ENCODE peak calls at places on chromosome 10, in eight cellular contexts. One of them, this sample, is unnamed.

GRCh38 chr10:29980084-29980483 is 79.3 kb downstream of the JCAD start:
- DNase-seq in psoas muscle: peak
- DNase-seq in foreskin keratinocyte: no peak
- DNase-seq in naive thymus-derived CD4-positive, alpha-beta T cell: no peak
- DNase-seq in body of pancreas: peak
- DNase-seq in PC-3: peak
- DNase-seq in dorsolateral prefrontal cortex: no peak
- DNase-seq in fibroblast of lung: peak
- DNase-seq in this sample: peak

GRCh38 chr10:29932991-29933390 is 126.4 kb downstream of the JCAD start:
- DNase-seq in psoas muscle: no peak
- DNase-seq in foreskin keratinocyte: peak
- DNase-seq in naive thymus-derived CD4-positive, alpha-beta T cell: no peak
- DNase-seq in body of pancreas: no peak
- DNase-seq in PC-3: no peak
- DNase-seq in dorsolateral prefrontal cortex: no peak
- DNase-seq in fibroblast of lung: no peak
- DNase-seq in this sample: no peak

GRCh38 chr10:122310311-122311050 is 39.4 kb downstream of the BTBD16 start:
- DNase-seq in psoas muscle: no peak
- DNase-seq in foreskin keratinocyte: no peak
- DNase-seq in naive thymus-derived CD4-positive, alpha-beta T cell: no peak
- DNase-seq in body of pancreas: peak
- DNase-seq in PC-3: peak
- DNase-seq in dorsolateral prefrontal cortex: no peak
- DNase-seq in fibroblast of lung: no peak
- DNase-seq in this sample: no peak

GRCh38 chr10:133259603-133259992 is 17.1 kb downstream of the ADAM8 start:
- DNase-seq in psoas muscle: no peak
- DNase-seq in foreskin keratinocyte: no peak
- DNase-seq in naive thymus-derived CD4-positive, alpha-beta T cell: no peak
- DNase-seq in body of pancreas: no peak
- DNase-seq in PC-3: peak
- DNase-seq in dorsolateral prefrontal cortex: no peak
- DNase-seq in fibroblast of lung: no peak
- DNase-seq in this sample: no peak

GRCh38 chr10:62121197-62121550 is 147.5 kb downstream of the RTKN2 start:
- DNase-seq in psoas muscle: no peak
- DNase-seq in foreskin keratinocyte: no peak
- DNase-seq in naive thymus-derived CD4-positive, alpha-beta T cell: no peak
- DNase-seq in body of pancreas: no peak
- DNase-seq in PC-3: peak
- DNase-seq in dorsolateral prefrontal cortex: no peak
- DNase-seq in fibroblast of lung: no peak
- DNase-seq in this sample: no peak

GRCh38 chr10:128318868-128319267 is 192.6 kb upstream of the MKI67 start:
- DNase-seq in psoas muscle: no peak
- DNase-seq in foreskin keratinocyte: no peak
- DNase-seq in naive thymus-derived CD4-positive, alpha-beta T cell: no peak
- DNase-seq in body of pancreas: no peak
- DNase-seq in PC-3: no peak
- DNase-seq in dorsolateral prefrontal cortex: no peak
- DNase-seq in fibroblast of lung: no peak
- DNase-seq in this sample: no peak

GRCh38 chr10:113357688-113358306 is 195.1 kb upstream of the HABP2 start:
- DNase-seq in psoas muscle: no peak
- DNase-seq in foreskin keratinocyte: peak
- DNase-seq in naive thymus-derived CD4-positive, alpha-beta T cell: no peak
- DNase-seq in body of pancreas: no peak
- DNase-seq in PC-3: no peak
- DNase-seq in dorsolateral prefrontal cortex: no peak
- DNase-seq in fibroblast of lung: no peak
- DNase-seq in this sample: no peak

GRCh38 chr10:49667991-49668390 is 11.5 kb upstream of the C10orf53 start:
- DNase-seq in psoas muscle: no peak
- DNase-seq in foreskin keratinocyte: peak
- DNase-seq in naive thymus-derived CD4-positive, alpha-beta T cell: no peak
- DNase-seq in body of pancreas: no peak
- DNase-seq in PC-3: no peak
- DNase-seq in dorsolateral prefrontal cortex: no peak
- DNase-seq in fibroblast of lung: no peak
- DNase-seq in this sample: no peak

GRCh38 chr10:33334839-33335549 is 527 bp upstream of the NRP1 start:
- DNase-seq in psoas muscle: peak
- DNase-seq in foreskin keratinocyte: peak
- DNase-seq in naive thymus-derived CD4-positive, alpha-beta T cell: peak
- DNase-seq in body of pancreas: peak
- DNase-seq in PC-3: peak
- DNase-seq in dorsolateral prefrontal cortex: no peak
- DNase-seq in fibroblast of lung: peak
- DNase-seq in this sample: no peak

GRCh38 chr10:85927952-85928677 is 438.5 kb downstream of the GRID1 start:
- DNase-seq in psoas muscle: no peak
- DNase-seq in foreskin keratinocyte: peak
- DNase-seq in naive thymus-derived CD4-positive, alpha-beta T cell: no peak
- DNase-seq in body of pancreas: no peak
- DNase-seq in PC-3: no peak
- DNase-seq in dorsolateral prefrontal cortex: peak
- DNase-seq in fibroblast of lung: no peak
- DNase-seq in this sample: peak

GRCh38 chr10:103504181-103504783 is 10.8 kb downstream of the NEURL1 start:
- DNase-seq in psoas muscle: no peak
- DNase-seq in foreskin keratinocyte: peak
- DNase-seq in naive thymus-derived CD4-positive, alpha-beta T cell: no peak
- DNase-seq in body of pancreas: peak
- DNase-seq in PC-3: peak
- DNase-seq in dorsolateral prefrontal cortex: no peak
- DNase-seq in fibroblast of lung: peak
- DNase-seq in this sample: no peak

GRCh38 chr10:30366829-30367228 is 17.8 kb upstream of the MTPAP start:
- DNase-seq in psoas muscle: no peak
- DNase-seq in foreskin keratinocyte: no peak
- DNase-seq in naive thymus-derived CD4-positive, alpha-beta T cell: no peak
- DNase-seq in body of pancreas: no peak
- DNase-seq in PC-3: no peak
- DNase-seq in dorsolateral prefrontal cortex: no peak
- DNase-seq in fibroblast of lung: no peak
- DNase-seq in this sample: no peak

GRCh38 chr10:132232553-132232949 is 45.8 kb downstream of the DPYSL4 start:
- DNase-seq in psoas muscle: no peak
- DNase-seq in foreskin keratinocyte: no peak
- DNase-seq in naive thymus-derived CD4-positive, alpha-beta T cell: no peak
- DNase-seq in body of pancreas: no peak
- DNase-seq in PC-3: no peak
- DNase-seq in dorsolateral prefrontal cortex: peak
- DNase-seq in fibroblast of lung: no peak
- DNase-seq in this sample: no peak

GRCh38 chr10:106242301-106242700 is 922.2 kb downstream of the SORCS1 start:
- DNase-seq in psoas muscle: no peak
- DNase-seq in foreskin keratinocyte: no peak
- DNase-seq in naive thymus-derived CD4-positive, alpha-beta T cell: no peak
- DNase-seq in body of pancreas: no peak
- DNase-seq in PC-3: no peak
- DNase-seq in dorsolateral prefrontal cortex: no peak
- DNase-seq in fibroblast of lung: no peak
- DNase-seq in this sample: no peak

GRCh38 chr10:59895629-59896116 is 10.7 kb downstream of the CCDC6 start:
- DNase-seq in psoas muscle: no peak
- DNase-seq in foreskin keratinocyte: no peak
- DNase-seq in naive thymus-derived CD4-positive, alpha-beta T cell: no peak
- DNase-seq in body of pancreas: peak
- DNase-seq in PC-3: no peak
- DNase-seq in dorsolateral prefrontal cortex: no peak
- DNase-seq in fibroblast of lung: no peak
- DNase-seq in this sample: no peak

GRCh38 chr10:93999401-93999851 is 5.7 kb downstream of the PLCE1 start:
- DNase-seq in psoas muscle: peak
- DNase-seq in foreskin keratinocyte: no peak
- DNase-seq in naive thymus-derived CD4-positive, alpha-beta T cell: no peak
- DNase-seq in body of pancreas: peak
- DNase-seq in PC-3: no peak
- DNase-seq in dorsolateral prefrontal cortex: no peak
- DNase-seq in fibroblast of lung: peak
- DNase-seq in this sample: no peak

GRCh38 chr10:110643670-110644597 is at the start of gene RBM20:
- DNase-seq in psoas muscle: peak
- DNase-seq in foreskin keratinocyte: no peak
- DNase-seq in naive thymus-derived CD4-positive, alpha-beta T cell: peak
- DNase-seq in body of pancreas: peak
- DNase-seq in PC-3: peak
- DNase-seq in dorsolateral prefrontal cortex: no peak
- DNase-seq in fibroblast of lung: no peak
- DNase-seq in this sample: no peak

GRCh38 chr10:124701435-124701834 is 42.7 kb downstream of the FAM53B start:
- DNase-seq in psoas muscle: peak
- DNase-seq in foreskin keratinocyte: no peak
- DNase-seq in naive thymus-derived CD4-positive, alpha-beta T cell: no peak
- DNase-seq in body of pancreas: peak
- DNase-seq in PC-3: no peak
- DNase-seq in dorsolateral prefrontal cortex: no peak
- DNase-seq in fibroblast of lung: peak
- DNase-seq in this sample: no peak

DNA sequence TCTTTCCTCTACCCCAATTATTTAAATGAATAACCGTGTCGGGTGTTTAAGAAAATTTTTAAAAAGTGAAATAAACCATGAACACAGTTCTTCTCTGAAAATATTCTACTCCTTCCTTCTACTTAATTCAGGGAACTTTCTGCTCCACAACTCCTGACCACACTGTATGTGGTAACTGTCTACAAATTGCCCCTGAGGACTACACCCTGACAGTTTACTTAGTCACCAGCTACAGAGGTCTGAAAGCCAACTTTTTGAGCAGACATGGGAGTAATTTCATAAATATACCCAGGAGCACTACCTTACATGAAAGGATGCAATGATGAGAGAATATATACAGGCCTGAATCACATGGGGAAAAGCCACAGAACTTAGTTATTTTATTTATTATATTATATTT is 523.2 kb upstream of the SORCS1 start:
- DNase-seq in psoas muscle: no peak
- DNase-seq in foreskin keratinocyte: peak
- DNase-seq in naive thymus-derived CD4-positive, alpha-beta T cell: no peak
- DNase-seq in body of pancreas: no peak
- DNase-seq in PC-3: peak
- DNase-seq in dorsolateral prefrontal cortex: no peak
- DNase-seq in fibroblast of lung: no peak
- DNase-seq in this sample: no peak
- H3K27ac ChIP-seq in psoas muscle: no peak
- H3K27ac ChIP-seq in foreskin keratinocyte: no peak
- H3K27ac ChIP-seq in naive thymus-derived CD4-positive, alpha-beta T cell: no peak
- H3K27ac ChIP-seq in body of pancreas: no peak
- H3K27ac ChIP-seq in PC-3: no peak
- H3K27ac ChIP-seq in dorsolateral prefrontal cortex: no peak
- H3K27ac ChIP-seq in fibroblast of lung: no peak
- H3K27ac ChIP-seq in this sample: no peak

DNA sequence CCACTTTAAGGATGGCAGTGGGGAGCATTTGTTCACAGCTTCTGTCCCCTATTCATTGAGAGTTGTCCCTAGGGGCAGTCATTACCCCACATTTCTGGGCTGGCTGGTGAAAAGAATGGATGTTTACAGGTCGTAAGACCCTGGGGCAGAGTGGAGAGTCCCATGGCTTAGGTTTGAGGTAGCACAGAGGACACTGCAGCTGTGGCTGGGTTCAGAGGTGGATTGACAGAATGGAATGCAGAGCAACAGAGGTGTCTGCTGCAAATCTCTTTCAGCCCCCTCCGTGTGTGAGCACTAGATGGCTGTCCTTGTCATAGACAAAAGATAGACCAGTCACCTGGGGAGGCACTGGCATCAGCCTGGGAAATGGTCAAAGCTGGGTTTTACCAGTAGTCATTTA is 141.9 kb downstream of the CACNB2 start:
- DNase-seq in psoas muscle: no peak
- DNase-seq in foreskin keratinocyte: no peak
- DNase-seq in naive thymus-derived CD4-positive, alpha-beta T cell: no peak
- DNase-seq in body of pancreas: no peak
- DNase-seq in PC-3: no peak
- DNase-seq in dorsolateral prefrontal cortex: no peak
- DNase-seq in fibroblast of lung: no peak
- DNase-seq in this sample: no peak
- H3K27ac ChIP-seq in psoas muscle: no peak
- H3K27ac ChIP-seq in foreskin keratinocyte: no peak
- H3K27ac ChIP-seq in naive thymus-derived CD4-positive, alpha-beta T cell: no peak
- H3K27ac ChIP-seq in body of pancreas: no peak
- H3K27ac ChIP-seq in PC-3: no peak
- H3K27ac ChIP-seq in dorsolateral prefrontal cortex: no peak
- H3K27ac ChIP-seq in fibroblast of lung: no peak
- H3K27ac ChIP-seq in this sample: no peak

DNA sequence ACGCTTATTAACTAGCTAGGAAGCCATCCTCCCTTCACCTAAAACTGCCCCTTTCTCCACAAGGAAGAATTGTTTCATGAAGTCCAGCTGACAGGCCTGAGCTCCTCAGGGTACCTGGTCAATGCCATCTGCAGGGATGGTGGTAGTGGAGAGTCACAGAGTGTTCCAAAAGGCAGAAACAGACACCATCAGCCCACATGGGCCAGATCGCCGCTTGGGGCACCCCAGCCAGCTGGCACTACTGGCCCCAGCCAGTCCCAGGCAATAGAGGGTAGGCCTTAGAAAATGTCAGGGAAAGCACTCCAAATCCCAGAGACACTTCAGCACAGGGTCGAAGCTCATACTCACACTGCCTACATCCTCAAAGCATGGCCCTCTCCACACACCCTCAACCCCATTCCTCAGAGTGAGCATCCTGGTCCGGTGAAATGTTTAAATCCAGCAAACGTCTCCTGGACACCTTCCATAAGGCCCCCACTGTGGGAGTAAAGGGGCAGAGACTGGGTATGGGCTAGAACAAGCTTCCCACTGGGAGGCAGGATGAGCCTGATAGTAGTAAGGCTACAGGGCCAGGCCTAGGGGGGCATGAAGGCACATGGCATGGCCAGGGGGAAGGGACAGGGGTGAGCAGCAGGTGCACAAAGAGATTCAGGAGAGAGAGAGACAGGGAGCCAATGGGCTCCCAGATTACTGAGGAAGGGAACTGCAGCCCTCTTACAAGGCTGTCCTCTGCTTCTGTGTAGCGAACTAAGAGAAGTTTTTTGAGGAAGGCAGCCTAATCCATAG is 1.9 kb downstream of the LRRC20 start:
- DNase-seq in psoas muscle: peak
- DNase-seq in foreskin keratinocyte: no peak
- DNase-seq in naive thymus-derived CD4-positive, alpha-beta T cell: no peak
- DNase-seq in body of pancreas: no peak
- DNase-seq in PC-3: no peak
- DNase-seq in dorsolateral prefrontal cortex: no peak
- DNase-seq in fibroblast of lung: no peak
- DNase-seq in this sample: no peak
- H3K27ac ChIP-seq in psoas muscle: peak
- H3K27ac ChIP-seq in foreskin keratinocyte: no peak
- H3K27ac ChIP-seq in naive thymus-derived CD4-positive, alpha-beta T cell: no peak
- H3K27ac ChIP-seq in body of pancreas: no peak
- H3K27ac ChIP-seq in PC-3: no peak
- H3K27ac ChIP-seq in dorsolateral prefrontal cortex: no peak
- H3K27ac ChIP-seq in fibroblast of lung: no peak
- H3K27ac ChIP-seq in this sample: no peak

DNA sequence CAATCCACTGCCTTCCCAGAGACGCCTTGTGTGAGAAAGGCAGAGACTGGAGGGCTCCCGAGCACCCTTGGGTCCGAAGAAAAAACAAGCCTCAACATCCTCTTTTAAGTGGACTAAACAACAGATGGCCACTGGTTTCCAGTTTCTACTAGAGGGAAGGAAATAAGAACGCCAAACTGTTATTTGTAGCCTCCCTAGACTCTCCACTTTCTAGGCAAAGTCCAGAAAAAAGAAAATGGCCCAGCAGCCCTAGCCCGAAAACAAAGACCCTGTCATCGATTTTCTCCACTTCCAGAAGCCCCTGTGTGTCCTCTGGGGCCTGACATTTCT is 6.0 kb downstream of the RGS10 start:
- DNase-seq in psoas muscle: no peak
- DNase-seq in foreskin keratinocyte: no peak
- DNase-seq in naive thymus-derived CD4-positive, alpha-beta T cell: no peak
- DNase-seq in body of pancreas: no peak
- DNase-seq in PC-3: no peak
- DNase-seq in dorsolateral prefrontal cortex: no peak
- DNase-seq in fibroblast of lung: no peak
- DNase-seq in this sample: no peak
- H3K27ac ChIP-seq in psoas muscle: peak
- H3K27ac ChIP-seq in foreskin keratinocyte: no peak
- H3K27ac ChIP-seq in naive thymus-derived CD4-positive, alpha-beta T cell: peak
- H3K27ac ChIP-seq in body of pancreas: no peak
- H3K27ac ChIP-seq in PC-3: no peak
- H3K27ac ChIP-seq in dorsolateral prefrontal cortex: no peak
- H3K27ac ChIP-seq in fibroblast of lung: no peak
- H3K27ac ChIP-seq in this sample: no peak